ENCODE peak calls at places on chromosomes 3 and 15, in four cellular contexts. M, A, N and B are unnamed samples.

GRCh38 chr15:48800811-48801460 is 9.9 kb downstream of the CEP152 start:
- DNase-seq in M (no peak), A (no peak), N (no peak), B (no peak)

GRCh38 chr3:171351676-171352075 is 108.5 kb downstream of the TNIK start:
- DNase-seq in M (no peak), A (peak), N (no peak), B (peak)

GRCh38 chr3:48119495-48120193 is 68.6 kb downstream of the CDC25A start:
- DNase-seq in M (no peak), A (no peak), N (no peak), B (no peak)

GRCh38 chr3:169272533-169272932 is 391.0 kb downstream of the MECOM start:
- DNase-seq in M (no peak), A (no peak), N (no peak), B (no peak)

GRCh38 chr15:56165234-56165633 is 78.4 kb downstream of the RFX7 start:
- DNase-seq in M (no peak), A (no peak), N (no peak), B (no peak)

GRCh38 chr3:47772047-47772446 is 9.6 kb downstream of the SMARCC1 start:
- DNase-seq in M (no peak), A (no peak), N (no peak), B (no peak)

GRCh38 chr15:51837784-51838183 is 8.3 kb downstream of the TMOD3 start:
- DNase-seq in M (no peak), A (no peak), N (no peak), B (no peak)

GRCh38 chr15:89806565-89807550 is 7.8 kb downstream of the ANPEP start:
- DNase-seq in M (no peak), A (no peak), N (no peak), B (no peak)

GRCh38 chr3:181700168-181701087 is 11.3 kb upstream of the SOX2 start:
- DNase-seq in M (peak), A (peak), N (peak), B (no peak)

GRCh38 chr3:156551261-156551660 is 3.7 kb downstream of the SSR3 start:
- DNase-seq in M (no peak), A (peak), N (no peak), B (no peak)

GRCh38 chr3:132231633-132232032 is 85.6 kb upstream of the ACP3 start:
- DNase-seq in M (no peak), A (peak), N (no peak), B (no peak)

GRCh38 chr15:27587810-27588209 is 511.3 kb downstream of the OCA2 start:
- DNase-seq in M (peak), A (no peak), N (no peak), B (no peak)

GRCh38 chr3:184832044-184832443 is 20.1 kb downstream of the VPS8 start:
- DNase-seq in M (no peak), A (no peak), N (no peak), B (no peak)

GRCh38 chr15:89187911-89188514 is 33.4 kb downstream of the RLBP1 start:
- DNase-seq in M (no peak), A (peak), N (no peak), B (no peak)

GRCh38 chr15:80920271-80920699 is 69.3 kb downstream of the MESD start:
- DNase-seq in M (no peak), A (no peak), N (no peak), B (no peak)

GRCh38 chr3:148229107-148229506 is 468.6 kb upstream of the AGTR1 start:
- DNase-seq in M (no peak), A (no peak), N (no peak), B (no peak)

GRCh38 chr3:188546835-188547670 is 393.1 kb downstream of the LPP start:
- DNase-seq in M (no peak), A (no peak), N (no peak), B (no peak)

GRCh38 chr15:94086360-94086759 is 145.0 kb upstream of the MCTP2 start:
- DNase-seq in M (no peak), A (no peak), N (no peak), B (peak)

GRCh38 chr3:143121240-143122088 is 1.9 kb downstream of the CHST2 start:
- DNase-seq in M (peak), A (peak), N (no peak), B (no peak)

GRCh38 chr3:173890091-173890490 is 492.5 kb downstream of the NLGN1 start:
- DNase-seq in M (no peak), A (no peak), N (no peak), B (no peak)

GRCh38 chr3:157074490-157074889 is 85.5 kb downstream of the CCNL1 start:
- DNase-seq in M (no peak), A (no peak), N (no peak), B (no peak)

GRCh38 chr15:51094606-51095569 is at the start of gene TNFAIP8L3:
- DNase-seq in M (peak), A (no peak), N (no peak), B (no peak)